ENCODE peak calls at places on chromosomes 11 and 22, in four cellular contexts. One of them, this sample, is unnamed.

GRCh38 chr22:31144223-31144622 is 3.9 kb upstream of the PLA2G3 start:
- DNase-seq in stimulated activated CD8-positive, alpha-beta memory T cell treated with anti-CD3 and anti-CD28 coated beads, Interleukin-12 subunit alpha, Interleukin-12 subunit beta, amount 100 ng/mL, for 4 hours: no peak
- DNase-seq in G401: no peak
- DNase-seq in SK-N-DZ: no peak
- DNase-seq in this sample: peak; percentile 26

GRCh38 chr11:44380009-44380313 is 70.0 kb upstream of the ALX4 start:
- DNase-seq in SK-N-DZ: no peak
- DNase-seq in G401: no peak
- DNase-seq in stimulated activated CD8-positive, alpha-beta memory T cell treated with anti-CD3 and anti-CD28 coated beads, Interleukin-12 subunit alpha, Interleukin-12 subunit beta, amount 100 ng/mL, for 4 hours: no peak
- DNase-seq in this sample: no peak

GRCh38 chr22:50684501-50684900 is 11.9 kb downstream of the SHANK3 start:
- DNase-seq in stimulated activated CD8-positive, alpha-beta memory T cell treated with anti-CD3 and anti-CD28 coated beads, Interleukin-12 subunit alpha, Interleukin-12 subunit beta, amount 100 ng/mL, for 4 hours: no peak
- DNase-seq in SK-N-DZ: no peak
- DNase-seq in G401: no peak
- DNase-seq in this sample: no peak

GRCh38 chr11:30579776-30580175 is 6.4 kb downstream of the MPPED2 start:
- DNase-seq in SK-N-DZ: no peak
- DNase-seq in stimulated activated CD8-positive, alpha-beta memory T cell treated with anti-CD3 and anti-CD28 coated beads, Interleukin-12 subunit alpha, Interleukin-12 subunit beta, amount 100 ng/mL, for 4 hours: no peak
- DNase-seq in G401: no peak
- DNase-seq in this sample: no peak

GRCh38 chr11:36341915-36342314 is 45.8 kb downstream of the PRR5L start:
- DNase-seq in stimulated activated CD8-positive, alpha-beta memory T cell treated with anti-CD3 and anti-CD28 coated beads, Interleukin-12 subunit alpha, Interleukin-12 subunit beta, amount 100 ng/mL, for 4 hours: no peak
- DNase-seq in SK-N-DZ: no peak
- DNase-seq in G401: no peak
- DNase-seq in this sample: no peak

GRCh38 chr11:72833792-72834501 is 19.7 kb downstream of the ATG16L2 start:
- DNase-seq in G401: peak; percentile 18
- DNase-seq in stimulated activated CD8-positive, alpha-beta memory T cell treated with anti-CD3 and anti-CD28 coated beads, Interleukin-12 subunit alpha, Interleukin-12 subunit beta, amount 100 ng/mL, for 4 hours: no peak
- DNase-seq in SK-N-DZ: no peak
- DNase-seq in this sample: no peak

GRCh38 chr22:31618057-31618456 is 44.0 kb downstream of the PISD start:
- DNase-seq in SK-N-DZ: no peak
- DNase-seq in G401: peak; percentile 47
- DNase-seq in stimulated activated CD8-positive, alpha-beta memory T cell treated with anti-CD3 and anti-CD28 coated beads, Interleukin-12 subunit alpha, Interleukin-12 subunit beta, amount 100 ng/mL, for 4 hours: no peak
- DNase-seq in this sample: no peak

GRCh38 chr11:76622481-76623094 is 48.0 kb downstream of the LRRC32 start:
- DNase-seq in SK-N-DZ: no peak
- DNase-seq in stimulated activated CD8-positive, alpha-beta memory T cell treated with anti-CD3 and anti-CD28 coated beads, Interleukin-12 subunit alpha, Interleukin-12 subunit beta, amount 100 ng/mL, for 4 hours: no peak
- DNase-seq in G401: no peak
- DNase-seq in this sample: no peak

GRCh38 chr22:39703890-39704658 is 133.5 kb downstream of the CACNA1I start:
- DNase-seq in G401: peak; percentile 25
- DNase-seq in stimulated activated CD8-positive, alpha-beta memory T cell treated with anti-CD3 and anti-CD28 coated beads, Interleukin-12 subunit alpha, Interleukin-12 subunit beta, amount 100 ng/mL, for 4 hours: no peak
- DNase-seq in SK-N-DZ: no peak
- DNase-seq in this sample: no peak

GRCh38 chr11:119421941-119422504 is 949 bp downstream of the THY1 start:
- DNase-seq in SK-N-DZ: peak; percentile 35
- DNase-seq in stimulated activated CD8-positive, alpha-beta memory T cell treated with anti-CD3 and anti-CD28 coated beads, Interleukin-12 subunit alpha, Interleukin-12 subunit beta, amount 100 ng/mL, for 4 hours: no peak
- DNase-seq in G401: peak; percentile 71
- DNase-seq in this sample: no peak

GRCh38 chr22:17154971-17155370 is 4.1 kb downstream of the HDHD5 start:
- DNase-seq in SK-N-DZ: no peak
- DNase-seq in G401: no peak
- DNase-seq in stimulated activated CD8-positive, alpha-beta memory T cell treated with anti-CD3 and anti-CD28 coated beads, Interleukin-12 subunit alpha, Interleukin-12 subunit beta, amount 100 ng/mL, for 4 hours: no peak
- DNase-seq in this sample: no peak

GRCh38 chr11:19704213-19704612 is 8.4 kb upstream of the NAV2 start:
- DNase-seq in stimulated activated CD8-positive, alpha-beta memory T cell treated with anti-CD3 and anti-CD28 coated beads, Interleukin-12 subunit alpha, Interleukin-12 subunit beta, amount 100 ng/mL, for 4 hours: no peak
- DNase-seq in G401: no peak
- DNase-seq in SK-N-DZ: no peak
- DNase-seq in this sample: no peak

GRCh38 chr11:34284836-34285235 is 73.0 kb downstream of the ABTB2 start:
- DNase-seq in SK-N-DZ: peak; percentile 69
- DNase-seq in G401: no peak
- DNase-seq in stimulated activated CD8-positive, alpha-beta memory T cell treated with anti-CD3 and anti-CD28 coated beads, Interleukin-12 subunit alpha, Interleukin-12 subunit beta, amount 100 ng/mL, for 4 hours: no peak
- DNase-seq in this sample: no peak

This sample was measured in MCF 10A.